ENCODE peak calls at places on chromosomes 6 and 20, in seven cellular contexts. J is stimulated activated CD8-positive, alpha-beta memory T cell treated with anti-CD3 and anti-CD28 coated beads, Interleukin-15, amount 100 ng/mL, for 24 hours; Y is fibroblast of gingiva; A is mammary epithelial cell; V is GM12878; R is CD8-positive, alpha-beta T cell; T is BE2C. G is an unnamed sample.
A peak's percentile ranks its signal among the peaks of the same experiment; 100 is the strongest.

GRCh38 chr20:32524871-32525501 is 60.1 kb downstream of the NOL4L start:
- DNase-seq in R (no peak), V (no peak), Y (peak; percentile 51), J (no peak), T (no peak), A (no peak), G (no peak)

GRCh38 chr6:28137458-28138020 is 4.1 kb upstream of the ZKSCAN8 start:
- DNase-seq in T (no peak), Y (peak; percentile 10), J (no peak), V (peak; percentile 62), R (peak; percentile 3), A (no peak), G (no peak)

GRCh38 chr6:6998194-6998569 is 109.6 kb upstream of the RREB1 start:
- DNase-seq in R (no peak), V (no peak), J (no peak), T (no peak), A (no peak), Y (no peak), G (no peak)

GRCh38 chr6:9408718-9409117 is 973.4 kb upstream of the SLC35B3 start:
- DNase-seq in T (no peak), R (no peak), A (no peak), Y (peak; percentile 57), J (no peak), V (no peak), G (no peak)

GRCh38 chr6:11163932-11164331 is 52.4 kb upstream of the ERVFRD-1 start:
- DNase-seq in V (no peak), R (no peak), Y (no peak), A (no peak), T (no peak), J (no peak), G (no peak)

GRCh38 chr20:38139919-38140753 is 24.9 kb downstream of the TGM2 start:
- DNase-seq in R (no peak), A (no peak), T (peak; percentile 71), J (no peak), V (no peak), Y (no peak), G (no peak)

GRCh38 chr6:5996701-5997419 is 9.9 kb downstream of the NRN1 start:
- DNase-seq in R (no peak), V (no peak), T (peak; percentile 58), A (peak; percentile 23), J (no peak), Y (no peak), G (no peak)

GRCh38 chr20:33568378-33569289 is 78.7 kb downstream of the CBFA2T2 start:
- DNase-seq in A (no peak), T (peak; percentile 94), Y (peak; percentile 32), V (no peak), R (no peak), J (no peak), G (no peak)

GRCh38 chr6:139967497-139967896 is 593.0 kb upstream of the CITED2 start:
- DNase-seq in T (no peak), Y (no peak), A (no peak), J (no peak), V (no peak), R (no peak), G (no peak)

GRCh38 chr6:143513410-143513809 is 1.9 kb upstream of the FUCA2 start:
- DNase-seq in J (no peak), V (no peak), Y (no peak), A (no peak), T (peak; percentile 25), R (peak; percentile 20), G (peak; percentile 51)

GRCh38 chr6:169145991-169146501 is 107.6 kb downstream of the THBS2 start:
- DNase-seq in T (no peak), A (peak; percentile 34), R (no peak), V (no peak), J (no peak), Y (peak; percentile 80), G (no peak)

GRCh38 chr6:34553146-34553545 is 3.0 kb downstream of the SPDEF start:
- DNase-seq in V (no peak), R (no peak), Y (no peak), J (no peak), T (no peak), A (no peak), G (no peak)

GRCh38 chr6:44157152-44157521 is 1.5 kb upstream of the CAPN11 start:
- DNase-seq in Y (no peak), V (no peak), J (no peak), R (no peak), A (no peak), T (no peak), G (no peak)

GRCh38 chr6:36590237-36590636 is 3.9 kb upstream of the SRSF3 start:
- DNase-seq in J (no peak), V (no peak), R (no peak), Y (peak; percentile 50), T (no peak), A (peak; percentile 76), G (no peak)

GRCh38 chr6:154471609-154472362 is 38.7 kb downstream of the CNKSR3 start:
- DNase-seq in V (no peak), A (peak; percentile 35), J (no peak), Y (no peak), T (no peak), R (no peak), G (no peak)

GRCh38 chr20:4820833-4821518 is 99.3 kb downstream of the PRND start:
- DNase-seq in J (no peak), T (no peak), Y (peak; percentile 50), R (no peak), V (no peak), A (peak; percentile 44), G (no peak)

GRCh38 chr6:163200299-163201093 is 214.0 kb upstream of the QKI start:
- DNase-seq in R (no peak), T (no peak), Y (no peak), A (no peak), J (no peak), V (no peak), G (no peak)

GRCh38 chr6:84284428-84285033 is 57.1 kb upstream of the CEP162 start:
- DNase-seq in R (no peak), Y (peak; percentile 6), V (no peak), T (peak; percentile 21), J (no peak), A (peak; percentile 3), G (no peak)

GRCh38 chr6:154865291-154865690 is 129.8 kb upstream of the TIAM2 start:
- DNase-seq in J (no peak), V (no peak), Y (peak; percentile 10), A (no peak), T (no peak), R (no peak), G (no peak)

GRCh38 chr6:145275019-145275418 is 460.3 kb downstream of the EPM2A start:
- DNase-seq in J (no peak), T (no peak), V (no peak), A (no peak), Y (no peak), R (no peak), G (no peak)

GRCh38 chr6:33609444-33610034 is 11.6 kb upstream of the ITPR3 start:
- DNase-seq in J (no peak), T (no peak), Y (peak; percentile 74), R (no peak), V (no peak), A (peak; percentile 38), G (no peak)

GRCh38 chr6:19869464-19869863 is 32.3 kb downstream of the ID4 start:
- DNase-seq in A (no peak), R (no peak), V (no peak), Y (no peak), J (no peak), T (no peak), G (no peak)

GRCh38 chr6:5365430-5366195 is 104.3 kb downstream of the FARS2 start:
- DNase-seq in R (no peak), J (no peak), A (no peak), Y (no peak), T (no peak), V (no peak), G (no peak)

GRCh38 chr20:6130045-6130444 is 7.2 kb upstream of the FERMT1 start:
- DNase-seq in A (no peak), Y (no peak), R (no peak), J (no peak), V (no peak), T (no peak), G (no peak)